ENCODE peak calls at places on chromosomes 2 and 18, in four cellular contexts. W, F, I and G are unnamed samples.

GRCh38 chr18:27206411-27206810 is 21.3 kb upstream of the CHST9 start:
- DNase-seq in F (no peak), I (no peak), W (no peak), G (no peak)

GRCh38 chr2:113976277-113976928 is 86.5 kb downstream of the ACTR3 start:
- DNase-seq in F (no peak), W (no peak), I (no peak), G (no peak)

GRCh38 chr18:22879279-22879678 is 53.8 kb upstream of the RBBP8 start:
- DNase-seq in F (no peak), W (no peak), I (no peak), G (no peak)

GRCh38 chr18:46772396-46772795 is 15.5 kb upstream of the ST8SIA5 start:
- DNase-seq in I (no peak), W (no peak), F (no peak), G (no peak)

GRCh38 chr2:101823347-101823791 is 125.9 kb downstream of the MAP4K4 start:
- DNase-seq in I (no peak), F (peak; percentile 54), W (no peak), G (no peak)

GRCh38 chr2:148273158-148273691 is 252.3 kb downstream of the MBD5 start:
- DNase-seq in W (no peak), I (no peak), F (no peak), G (no peak)

GRCh38 chr2:216108310-216108966 is 710 bp upstream of the XRCC5 start:
- DNase-seq in F (no peak), I (no peak), W (no peak), G (no peak)

GRCh38 chr2:84338069-84338468 is 121.0 kb downstream of the SUCLG1 start:
- DNase-seq in W (no peak), F (no peak), I (no peak), G (no peak)

GRCh38 chr2:152518656-152519580 is 183.9 kb downstream of the FMNL2 start:
- DNase-seq in I (no peak), F (no peak), W (no peak), G (no peak)

GRCh38 chr2:174339971-174340399 is 5.2 kb downstream of the SP9 start:
- DNase-seq in F (peak; percentile 60), W (no peak), I (no peak), G (no peak)

GRCh38 chr2:47561906-47562305 is 158.9 kb downstream of the MSH2 start:
- DNase-seq in I (no peak), W (no peak), F (no peak), G (no peak)

GRCh38 chr2:212001280-212001679 is 537.3 kb downstream of the ERBB4 start:
- DNase-seq in W (no peak), I (no peak), F (no peak), G (no peak)

GRCh38 chr2:84971799-84972790 is 1.1 kb downstream of the KCMF1 start:
- DNase-seq in F (no peak), W (peak; percentile 52), I (peak; percentile 95), G (peak; percentile 42)

GRCh38 chr18:58045265-58046086 is 1.4 kb downstream of the NEDD4L start:
- DNase-seq in W (no peak), I (peak; percentile 82), F (peak; percentile 41), G (peak; percentile 29)

GRCh38 chr2:52934354-52934898 is 833.2 kb upstream of the CHAC2 start:
- DNase-seq in W (no peak), F (no peak), I (no peak), G (no peak)

GRCh38 chr2:240400319-240401161 is 34.9 kb upstream of the GPC1 start:
- DNase-seq in F (no peak), I (peak; percentile 66), W (no peak), G (no peak)

GRCh38 chr2:23681356-23682140 is 245.4 kb downstream of the ATAD2B start:
- DNase-seq in I (no peak), F (no peak), W (no peak), G (no peak)

GRCh38 chr2:177165103-177165583 is 47.5 kb upstream of the HNRNPA3 start:
- DNase-seq in F (no peak), I (no peak), W (no peak), G (peak; percentile 34)

GRCh38 chr2:40130251-40130994 is 321.5 kb downstream of the SLC8A1 start:
- DNase-seq in W (peak; percentile 59), F (no peak), I (no peak), G (no peak)

GRCh38 chr18:49907346-49907929 is 94.1 kb upstream of the ACAA2 start:
- DNase-seq in W (no peak), I (no peak), F (no peak), G (no peak)

GRCh38 chr2:65130440-65131175 is 702 bp upstream of the RAB1A start:
- DNase-seq in I (no peak), W (no peak), F (no peak), G (no peak)

GRCh38 chr2:18379869-18380268 is 180.6 kb downstream of the RDH14 start:
- DNase-seq in W (no peak), I (no peak), F (no peak), G (no peak)

GRCh38 chr2:51263921-51264320 is 232.0 kb upstream of the NRXN1 start:
- DNase-seq in F (no peak), I (no peak), W (no peak), G (no peak)

GRCh38 chr2:74845217-74845751 is 11.4 kb downstream of the HK2 start:
- DNase-seq in F (no peak), W (peak; percentile 69), I (peak; percentile 92), G (peak; percentile 63)

GRCh38 chr2:178846458-178846802 is 39.2 kb upstream of the TTN start:
- DNase-seq in I (no peak), W (no peak), F (no peak), G (no peak)

GRCh38 chr18:79422022-79422782 is 26.5 kb downstream of the NFATC1 start:
- DNase-seq in I (peak; percentile 68), W (no peak), F (no peak), G (no peak)

GRCh38 chr2:159873136-159873728 is 75.2 kb upstream of the CD302 start:
- DNase-seq in F (no peak), I (no peak), W (no peak), G (no peak)

GRCh38 chr18:42157878-42158277 is 202.8 kb downstream of the PIK3C3 start:
- DNase-seq in F (no peak), W (no peak), I (no peak), G (no peak)

GRCh38 chr2:223219872-223220621 is 168.1 kb downstream of the KCNE4 start:
- DNase-seq in I (no peak), W (no peak), F (no peak), G (no peak)

GRCh38 chr18:49368876-49369440 is 91.5 kb downstream of the DYM start:
- DNase-seq in F (no peak), I (no peak), W (no peak), G (no peak)

GRCh38 chr2:46336560-46336959 is 39.4 kb downstream of the EPAS1 start:
- DNase-seq in F (no peak), W (no peak), I (no peak), G (no peak)

GRCh38 chr18:55097406-55098170 is 138.3 kb upstream of the CCDC68 start:
- DNase-seq in F (no peak), I (no peak), W (no peak), G (no peak)

GRCh38 chr2:235688511-235689426 is 194.9 kb downstream of the AGAP1 start:
- DNase-seq in I (no peak), W (no peak), F (no peak), G (peak; percentile 14)

GRCh38 chr2:217105733-217106649 is 246.1 kb upstream of the TNP1 start:
- DNase-seq in F (no peak), I (no peak), W (no peak), G (no peak)

DNA sequence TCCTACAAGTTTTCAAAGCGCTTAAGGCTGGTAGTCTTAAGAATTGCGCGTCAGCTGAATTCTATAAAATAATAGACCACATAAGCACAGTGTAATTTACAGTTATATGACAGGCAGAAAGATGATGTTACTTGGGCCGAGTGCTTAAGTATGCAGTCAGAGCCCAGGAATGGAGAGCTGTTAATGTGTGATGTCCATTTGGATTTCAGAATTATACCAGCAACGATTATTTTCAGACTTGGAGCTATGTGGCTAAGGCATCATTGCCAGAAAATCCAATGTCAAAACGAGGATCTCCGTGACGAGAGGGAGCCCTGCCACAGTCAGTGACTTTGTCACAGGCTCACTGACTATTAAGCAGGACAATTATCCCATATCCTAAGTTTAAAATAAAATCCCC is 3.4 kb downstream of the KLF7 start:
- DNase-seq in F (no peak), W (no peak), I (no peak), G (no peak)
- H3K4me3 ChIP-seq in F (peak overlapping the region; percentile 72), W (peak overlapping the region; percentile 85), I (peak overlapping the region; percentile 52), G (peak overlapping the region; percentile 80)

GRCh38 chr18:62721837-62722795 is 6.8 kb downstream of the PHLPP1 start:
- DNase-seq in F (no peak), I (no peak), W (no peak), G (no peak)
- H3K4me1 ChIP-seq in F (peaks cover 6% of the 10 kb centered on the region), I (peaks cover 17% of the 10 kb centered on the region), W (peaks cover 78% of the 10 kb centered on the region), G (peaks cover 73% of the 10 kb centered on the region)

DNA sequence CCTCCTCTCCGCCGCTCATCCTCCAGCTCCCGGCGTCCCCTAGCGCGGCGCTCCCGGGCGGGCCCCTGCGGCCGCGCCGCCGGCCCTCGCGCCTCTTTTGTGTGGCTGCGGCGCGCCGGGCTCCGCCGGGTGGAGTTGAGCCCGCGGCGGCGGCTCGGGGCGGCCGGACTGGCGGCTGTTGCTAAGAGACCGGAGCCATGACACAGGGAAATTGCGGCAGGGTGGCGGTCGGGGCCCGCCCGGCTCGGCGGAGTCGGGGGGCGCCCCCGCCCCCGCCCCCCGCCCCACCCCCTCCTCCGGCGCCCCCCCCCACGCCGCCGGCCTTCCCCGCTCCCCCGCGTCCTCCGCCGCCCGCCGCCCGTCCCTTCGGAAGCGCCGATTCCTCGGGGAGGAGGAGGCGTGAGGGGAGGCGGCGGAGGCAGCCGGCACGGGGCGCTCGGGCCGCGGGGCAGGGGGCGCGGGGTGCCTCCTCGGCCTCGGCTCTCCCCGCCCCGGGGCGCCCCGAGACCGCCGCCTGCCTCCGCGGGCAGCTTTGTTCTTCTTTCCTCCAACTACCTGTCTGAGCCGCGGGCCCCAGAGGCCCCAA is at the start of gene TMEM200C:
- DNase-seq in F (peak; percentile 75), I (no peak), W (peak; percentile 18), G (peak; percentile 30)
- H3K27me3 ChIP-seq in F (no peaks in the 10 kb centered on the region), I (peaks cover 47% of the 10 kb centered on the region), W (peaks cover 98% of the 10 kb centered on the region), G (peaks cover 44% of the 10 kb centered on the region)

GRCh38 chr2:133123393-133123792 is 444.9 kb downstream of the NCKAP5 start:
- DNase-seq in F (no peak), W (no peak), I (no peak), G (no peak)

GRCh38 chr2:133124446-133124845 is 443.8 kb downstream of the NCKAP5 start:
- DNase-seq in I (no peak), W (no peak), F (no peak), G (no peak)

GRCh38 chr2:133123912-133124311 is 444.4 kb downstream of the NCKAP5 start:
- DNase-seq in W (no peak), I (no peak), F (no peak), G (no peak)

GRCh38 chr2:133122529-133122928 is 445.7 kb downstream of the NCKAP5 start:
- DNase-seq in W (no peak), I (no peak), F (no peak), G (no peak)

DNA sequence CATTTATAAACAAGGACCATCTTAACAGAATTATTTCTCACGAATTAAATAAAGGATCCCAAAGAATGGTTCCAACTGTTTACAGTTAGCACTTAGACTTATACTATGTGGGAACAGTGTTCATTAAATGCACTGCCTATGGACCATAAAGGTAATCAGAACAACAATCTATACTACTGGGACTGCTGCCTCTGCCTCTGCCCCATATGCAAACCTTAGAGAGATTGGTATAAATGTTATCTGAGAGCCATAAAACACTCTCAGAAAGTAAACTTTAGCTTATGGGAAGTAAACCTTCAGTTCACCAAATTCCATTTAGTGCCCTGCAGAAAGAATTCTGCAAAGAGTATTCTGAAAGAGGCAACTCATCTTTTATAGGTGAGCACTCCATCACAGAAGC is 448.0 kb downstream of the NCKAP5 start:
- DNase-seq in F (no peak), W (no peak), I (no peak), G (no peak)
- H3K4me3 ChIP-seq in F (no peak overlapping the region), W (no peak overlapping the region), I (no peak overlapping the region), G (no peak overlapping the region)